ENCODE peak calls at places on chromosome 20, in five cellular contexts. U is H54, W is IMR-90, J is HCT116, F is endothelial cell of umbilical vein. L is an unnamed sample.

GRCh38 chr20:44070139-44070900 is 116.7 kb downstream of the JPH2 start:
- DNase-seq in U (no peak), W (no peak), J (no peak), F (no peak), L (no peak)

GRCh38 chr20:13868331-13868730 is 83.5 kb downstream of the NDUFAF5 start:
- DNase-seq in U (peak), W (peak), J (no peak), F (no peak), L (no peak)

GRCh38 chr20:37265152-37265551 is 3.5 kb upstream of the GHRH start:
- DNase-seq in U (no peak), W (no peak), J (no peak), F (no peak), L (no peak)

GRCh38 chr20:43430265-43430664 is 27.4 kb upstream of the SRSF6 start:
- DNase-seq in U (no peak), W (no peak), J (no peak), F (no peak), L (no peak)

GRCh38 chr20:11907621-11908020 is 10.1 kb upstream of the BTBD3 start:
- DNase-seq in U (no peak), W (peak), J (no peak), F (no peak), L (no peak)

GRCh38 chr20:58271596-58272460 is 37.7 kb upstream of the RAB22A start:
- DNase-seq in U (no peak), W (peak), J (no peak), F (no peak), L (no peak)

GRCh38 chr20:25281541-25281991 is 33.7 kb downstream of the PYGB start:
- DNase-seq in U (no peak), W (no peak), J (no peak), F (no peak), L (no peak)

GRCh38 chr20:47960769-47961525 is 175.7 kb upstream of the SULF2 start:
- DNase-seq in U (no peak), W (no peak), J (no peak), F (no peak), L (no peak)

GRCh38 chr20:53786445-53787267 is 193.0 kb upstream of the ZNF217 start:
- DNase-seq in U (no peak), W (no peak), J (peak), F (peak), L (no peak)

GRCh38 chr20:36606171-36607116 is 865 bp downstream of the RAB5IF start:
- DNase-seq in U (no peak), W (peak), J (no peak), F (peak), L (peak)

GRCh38 chr20:10536531-10536930 is 101.4 kb downstream of the SLX4IP start:
- DNase-seq in U (no peak), W (peak), J (no peak), F (peak), L (peak)

GRCh38 chr20:32945710-32946221 is 58.5 kb downstream of the SUN5 start:
- DNase-seq in U (peak), W (peak), J (peak), F (peak), L (no peak)

GRCh38 chr20:642398-643174 is 10.4 kb downstream of the SRXN1 start:
- DNase-seq in U (no peak), W (no peak), J (no peak), F (no peak), L (peak)

GRCh38 chr20:53570446-53571276 is 23.0 kb downstream of the ZNF217 start:
- DNase-seq in U (no peak), W (no peak), J (no peak), F (no peak), L (peak)

GRCh38 chr20:32674362-32674789 is 635 bp upstream of the C20orf203 start:
- DNase-seq in U (peak), W (peak), J (peak), F (peak), L (peak)

GRCh38 chr20:9945406-9945805 is 89.4 kb upstream of the ANKEF1 start:
- DNase-seq in U (no peak), W (peak), J (peak), F (no peak), L (no peak)

GRCh38 chr20:58133020-58133419 is 95.4 kb downstream of the ANKRD60 start:
- DNase-seq in U (no peak), W (no peak), J (no peak), F (no peak), L (no peak)

GRCh38 chr20:64084209-64085152 is at the start of gene LKAAEAR1:
- DNase-seq in U (no peak), W (no peak), J (no peak), F (no peak), L (no peak)

GRCh38 chr20:53642196-53643030 is 48.8 kb upstream of the ZNF217 start:
- DNase-seq in U (no peak), W (peak), J (peak), F (no peak), L (peak)

GRCh38 chr20:37880726-37881591 is 22.0 kb upstream of the VSTM2L start:
- DNase-seq in U (no peak), W (no peak), J (no peak), F (no peak), L (peak)

GRCh38 chr20:55882922-55883321 is 122.4 kb downstream of the CBLN4 start:
- DNase-seq in U (no peak), W (no peak), J (no peak), F (no peak), L (no peak)

GRCh38 chr20:17706632-17707031 is 6.9 kb downstream of the BANF2 start:
- DNase-seq in U (no peak), W (no peak), J (no peak), F (no peak), L (no peak)
- TF ChIP-seq POLR2A in U (no peak), W (no peak), J (no peak), F (no peak), L (no peak)

GRCh38 chr20:40414843-40415615 is 274.0 kb downstream of the MAFB start:
- DNase-seq in U (no peak), W (no peak), J (no peak), F (no peak), L (no peak)
- TF ChIP-seq POLR2A in U (no peak), W (no peak), J (no peak), F (no peak), L (no peak)

GRCh38 chr20:49277786-49278035 is 146 bp downstream of the ZNFX1 start:
- DNase-seq in U (no peak), W (no peak), J (no peak), F (no peak), L (no peak)
- TF ChIP-seq POLR2A in U (peak), W (no peak), J (no peak), F (no peak), L (no peak)

GRCh38 chr20:51091564-51092195 is 68.8 kb upstream of the KCNG1 start:
- DNase-seq in U (no peak), W (no peak), J (no peak), F (no peak), L (no peak)
- TF ChIP-seq POLR2A in U (no peak), W (no peak), J (no peak), F (no peak), L (no peak)

GRCh38 chr20:17614812-17615644 is 45.2 kb downstream of the DSTN start:
- DNase-seq in U (peak), W (no peak), J (no peak), F (no peak), L (no peak)

GRCh38 chr20:17616480-17617211 is 46.8 kb downstream of the DSTN start:
- DNase-seq in U (no peak), W (no peak), J (no peak), F (no peak), L (no peak)

GRCh38 chr20:17617212-17617867 is 47.5 kb downstream of the DSTN start:
- DNase-seq in U (peak), W (no peak), J (peak), F (peak), L (peak)

GRCh38 chr20:17614176-17614811 is 44.4 kb downstream of the DSTN start:
- DNase-seq in U (peak), W (peak), J (no peak), F (no peak), L (no peak)

DNA sequence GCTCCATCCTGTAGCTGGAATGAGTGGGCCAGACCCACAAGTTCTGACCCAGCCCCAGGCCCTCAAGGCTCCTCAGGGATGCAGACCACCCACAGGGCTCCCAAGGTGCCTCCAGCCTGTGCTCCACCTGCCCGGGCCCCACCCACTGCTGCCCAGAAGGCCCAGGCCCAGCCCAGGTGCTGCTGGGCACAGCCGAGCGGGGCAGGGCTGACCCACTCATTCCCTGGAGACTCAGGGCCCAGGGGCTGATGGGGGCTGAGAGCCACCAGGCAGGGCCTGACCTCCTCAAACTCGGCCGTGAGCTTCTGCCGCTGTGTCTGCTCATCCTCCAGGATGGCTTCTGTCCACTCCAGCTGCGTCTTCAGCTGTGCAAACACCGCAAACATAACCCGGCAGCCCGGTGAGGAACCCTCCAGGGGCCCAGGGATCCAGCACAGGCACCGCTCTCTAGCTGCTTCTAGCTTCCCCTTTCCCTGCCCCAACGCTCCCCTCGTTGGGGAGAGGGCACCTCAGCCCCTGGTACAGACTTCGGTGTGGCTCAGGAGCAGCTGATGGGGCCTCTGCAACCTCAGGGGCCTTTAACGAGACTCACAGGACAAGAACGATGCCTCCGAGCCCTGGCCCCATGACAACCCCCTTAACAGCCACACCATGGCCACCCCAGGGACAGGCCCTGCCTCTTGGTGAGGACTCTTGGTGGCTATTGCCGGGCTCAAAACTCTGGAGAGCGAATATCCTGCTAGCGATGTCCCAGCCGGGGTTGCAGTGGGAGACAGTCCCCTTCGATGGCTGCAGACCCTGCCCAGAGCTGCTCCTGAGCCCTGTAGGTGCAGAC is 46.0 kb downstream of the DSTN start:
- DNase-seq in U (peak), W (no peak), J (no peak), F (no peak), L (no peak)
- TF ChIP-seq POLR2A in U (no peak), W (no peak), J (no peak), F (no peak), L (no peak)

GRCh38 chr20:24147479-24147878 is 158.9 kb upstream of the GGTLC1 start:
- DNase-seq in U (no peak), W (no peak), J (no peak), F (no peak), L (no peak)
- TF ChIP-seq POLR2A in U (no peak), W (no peak), J (no peak), F (no peak), L (no peak)

GRCh38 chr20:38930242-38930569 is 4.0 kb downstream of the FAM83D start:
- DNase-seq in U (no peak), W (no peak), J (no peak), F (no peak), L (no peak)

GRCh38 chr20:38927902-38928578 is 1.8 kb downstream of the FAM83D start:
- DNase-seq in U (no peak), W (no peak), J (no peak), F (no peak), L (peak)

GRCh38 chr20:38924718-38925117 is 1.5 kb upstream of the FAM83D start:
- DNase-seq in U (no peak), W (no peak), J (no peak), F (no peak), L (no peak)

GRCh38 chr20:38926934-38927616 is 858 bp downstream of the FAM83D start:
- DNase-seq in U (no peak), W (peak), J (no peak), F (peak), L (peak)

DNA sequence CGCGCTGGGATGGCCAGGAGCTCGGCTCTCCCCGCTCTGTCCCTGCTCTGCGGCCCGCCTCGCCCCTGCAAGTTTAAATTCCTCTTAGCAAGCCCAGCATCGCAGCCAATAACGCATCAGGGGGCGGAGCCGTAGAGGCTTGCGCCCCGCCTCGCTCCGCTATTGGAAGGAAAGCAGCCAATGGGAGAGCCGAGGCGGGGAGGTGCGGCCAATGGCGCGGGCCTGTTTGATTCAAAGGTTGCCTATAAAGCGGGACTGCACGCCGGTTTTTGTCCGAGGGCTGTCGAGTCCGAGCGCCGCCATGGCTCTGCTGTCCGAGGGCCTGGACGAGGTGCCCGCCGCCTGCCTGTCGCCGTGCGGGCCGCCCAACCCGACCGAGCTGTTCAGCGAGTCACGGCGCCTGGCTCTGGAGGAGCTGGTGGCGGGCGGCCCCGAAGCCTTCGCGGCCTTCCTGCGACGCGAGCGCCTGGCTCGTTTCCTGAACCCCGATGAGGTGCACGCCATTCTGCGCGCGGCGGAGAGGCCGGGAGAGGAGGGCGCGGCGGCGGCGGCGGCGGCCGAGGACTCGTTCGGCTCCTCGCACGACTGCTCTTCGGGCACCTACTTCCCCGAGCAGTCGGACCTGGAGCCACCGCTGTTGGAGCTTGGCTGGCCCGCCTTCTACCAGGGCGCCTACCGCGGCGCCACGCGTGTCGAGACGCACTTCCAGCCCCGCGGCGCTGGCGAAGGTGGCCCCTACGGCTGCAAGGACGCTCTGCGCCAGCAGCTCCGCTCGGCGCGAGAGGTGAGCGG is at the start of gene FAM83D:
- DNase-seq in U (peak), W (peak), J (peak), F (peak), L (peak)
- TF ChIP-seq POLR2A in U (peak), W (peak), J (peak), F (peak), L (peak)

L was measured in erythroblast.